ENCODE peak calls at places on chromosomes 16 and 17, in seven cellular contexts. One of them, this sample, is unnamed.

GRCh38 chr16:86994651-86995171 is 322.5 kb downstream of the C16orf95 start:
- DNase-seq in bronchial epithelial cell: peak
- DNase-seq in body of pancreas: no peak
- DNase-seq in IMR-90: peak
- DNase-seq in lower leg skin: no peak
- DNase-seq in fibroblast of lung: peak
- DNase-seq in brain microvascular endothelial cell: peak
- DNase-seq in this sample: peak

GRCh38 chr16:471353-472198 is 46.1 kb downstream of the RAB11FIP3 start:
- DNase-seq in bronchial epithelial cell: peak
- DNase-seq in body of pancreas: no peak
- DNase-seq in IMR-90: peak
- DNase-seq in lower leg skin: no peak
- DNase-seq in fibroblast of lung: peak
- DNase-seq in brain microvascular endothelial cell: no peak
- DNase-seq in this sample: peak

GRCh38 chr17:59371426-59372099 is 40.1 kb downstream of the YPEL2 start:
- DNase-seq in bronchial epithelial cell: no peak
- DNase-seq in body of pancreas: peak
- DNase-seq in IMR-90: no peak
- DNase-seq in lower leg skin: peak
- DNase-seq in fibroblast of lung: peak
- DNase-seq in brain microvascular endothelial cell: peak
- DNase-seq in this sample: peak

GRCh38 chr17:75589017-75589918 is 1.7 kb downstream of the MYO15B start:
- DNase-seq in bronchial epithelial cell: peak
- DNase-seq in body of pancreas: peak
- DNase-seq in IMR-90: peak
- DNase-seq in lower leg skin: peak
- DNase-seq in fibroblast of lung: peak
- DNase-seq in brain microvascular endothelial cell: peak
- DNase-seq in this sample: peak

GRCh38 chr16:29126057-29126494 is 141.2 kb downstream of the LAT start:
- DNase-seq in bronchial epithelial cell: no peak
- DNase-seq in body of pancreas: peak
- DNase-seq in IMR-90: no peak
- DNase-seq in lower leg skin: peak
- DNase-seq in fibroblast of lung: no peak
- DNase-seq in brain microvascular endothelial cell: no peak
- DNase-seq in this sample: no peak

GRCh38 chr16:11356573-11357331 is 11.5 kb downstream of the RMI2 start:
- DNase-seq in bronchial epithelial cell: no peak
- DNase-seq in body of pancreas: peak
- DNase-seq in IMR-90: peak
- DNase-seq in lower leg skin: no peak
- DNase-seq in fibroblast of lung: peak
- DNase-seq in brain microvascular endothelial cell: peak
- DNase-seq in this sample: peak

GRCh38 chr16:23896832-23897821 is 61.3 kb downstream of the PRKCB start:
- DNase-seq in bronchial epithelial cell: no peak
- DNase-seq in body of pancreas: no peak
- DNase-seq in IMR-90: no peak
- DNase-seq in lower leg skin: no peak
- DNase-seq in fibroblast of lung: no peak
- DNase-seq in brain microvascular endothelial cell: no peak
- DNase-seq in this sample: no peak

GRCh38 chr17:49290690-49291326 is 60.2 kb upstream of the PHOSPHO1 start:
- DNase-seq in bronchial epithelial cell: peak
- DNase-seq in body of pancreas: no peak
- DNase-seq in IMR-90: peak
- DNase-seq in lower leg skin: no peak
- DNase-seq in fibroblast of lung: peak
- DNase-seq in brain microvascular endothelial cell: peak
- DNase-seq in this sample: peak

GRCh38 chr17:75250009-75250471 is 11.4 kb downstream of the GGA3 start:
- DNase-seq in bronchial epithelial cell: peak
- DNase-seq in body of pancreas: no peak
- DNase-seq in IMR-90: peak
- DNase-seq in lower leg skin: peak
- DNase-seq in fibroblast of lung: peak
- DNase-seq in brain microvascular endothelial cell: peak
- DNase-seq in this sample: peak

GRCh38 chr16:18834873-18835272 is 33.5 kb upstream of the ARL6IP1 start:
- DNase-seq in bronchial epithelial cell: no peak
- DNase-seq in body of pancreas: no peak
- DNase-seq in IMR-90: no peak
- DNase-seq in lower leg skin: no peak
- DNase-seq in fibroblast of lung: no peak
- DNase-seq in brain microvascular endothelial cell: no peak
- DNase-seq in this sample: no peak

GRCh38 chr17:33207231-33207630 is 85.9 kb downstream of the ASIC2 start:
- DNase-seq in bronchial epithelial cell: no peak
- DNase-seq in body of pancreas: no peak
- DNase-seq in IMR-90: no peak
- DNase-seq in lower leg skin: no peak
- DNase-seq in fibroblast of lung: no peak
- DNase-seq in brain microvascular endothelial cell: no peak
- DNase-seq in this sample: no peak

GRCh38 chr16:16788004-16788403 is 409.1 kb downstream of the NPIPA7 start:
- DNase-seq in bronchial epithelial cell: no peak
- DNase-seq in body of pancreas: no peak
- DNase-seq in IMR-90: no peak
- DNase-seq in lower leg skin: no peak
- DNase-seq in fibroblast of lung: no peak
- DNase-seq in brain microvascular endothelial cell: no peak
- DNase-seq in this sample: no peak

GRCh38 chr17:8623591-8623990 is 6.9 kb downstream of the MYH10 start:
- DNase-seq in bronchial epithelial cell: no peak
- DNase-seq in body of pancreas: no peak
- DNase-seq in IMR-90: no peak
- DNase-seq in lower leg skin: no peak
- DNase-seq in fibroblast of lung: peak
- DNase-seq in brain microvascular endothelial cell: peak
- DNase-seq in this sample: peak

GRCh38 chr17:2867441-2868424 is 71.5 kb downstream of the RAP1GAP2 start:
- DNase-seq in bronchial epithelial cell: peak
- DNase-seq in body of pancreas: peak
- DNase-seq in IMR-90: peak
- DNase-seq in lower leg skin: no peak
- DNase-seq in fibroblast of lung: peak
- DNase-seq in brain microvascular endothelial cell: peak
- DNase-seq in this sample: peak

GRCh38 chr17:41771389-41772206 is 14.9 kb downstream of the JUP start:
- DNase-seq in bronchial epithelial cell: no peak
- DNase-seq in body of pancreas: no peak
- DNase-seq in IMR-90: no peak
- DNase-seq in lower leg skin: no peak
- DNase-seq in fibroblast of lung: no peak
- DNase-seq in brain microvascular endothelial cell: no peak
- DNase-seq in this sample: no peak

GRCh38 chr17:42459983-42460300 is 1.3 kb downstream of the ATP6V0A1 start:
- DNase-seq in bronchial epithelial cell: no peak
- DNase-seq in body of pancreas: no peak
- DNase-seq in IMR-90: peak
- DNase-seq in lower leg skin: no peak
- DNase-seq in fibroblast of lung: peak
- DNase-seq in brain microvascular endothelial cell: peak
- DNase-seq in this sample: peak

GRCh38 chr17:48471807-48472484 is 41.9 kb upstream of the SKAP1 start:
- DNase-seq in bronchial epithelial cell: no peak
- DNase-seq in body of pancreas: no peak
- DNase-seq in IMR-90: no peak
- DNase-seq in lower leg skin: no peak
- DNase-seq in fibroblast of lung: no peak
- DNase-seq in brain microvascular endothelial cell: no peak
- DNase-seq in this sample: no peak

GRCh38 chr17:17419166-17419565 is 57.6 kb upstream of the MED9 start:
- DNase-seq in bronchial epithelial cell: no peak
- DNase-seq in body of pancreas: no peak
- DNase-seq in IMR-90: no peak
- DNase-seq in lower leg skin: peak
- DNase-seq in fibroblast of lung: no peak
- DNase-seq in brain microvascular endothelial cell: no peak
- DNase-seq in this sample: no peak

GRCh38 chr16:6356881-6357280 is 975.8 kb upstream of the RBFOX1 start:
- DNase-seq in bronchial epithelial cell: no peak
- DNase-seq in body of pancreas: no peak
- DNase-seq in IMR-90: no peak
- DNase-seq in lower leg skin: no peak
- DNase-seq in fibroblast of lung: no peak
- DNase-seq in brain microvascular endothelial cell: no peak
- DNase-seq in this sample: no peak

GRCh38 chr16:6363891-6364607 is 968.6 kb upstream of the RBFOX1 start:
- DNase-seq in bronchial epithelial cell: no peak
- DNase-seq in body of pancreas: no peak
- DNase-seq in IMR-90: no peak
- DNase-seq in lower leg skin: no peak
- DNase-seq in fibroblast of lung: no peak
- DNase-seq in brain microvascular endothelial cell: no peak
- DNase-seq in this sample: no peak

GRCh38 chr16:6362321-6362720 is 970.3 kb upstream of the RBFOX1 start:
- DNase-seq in bronchial epithelial cell: no peak
- DNase-seq in body of pancreas: no peak
- DNase-seq in IMR-90: no peak
- DNase-seq in lower leg skin: no peak
- DNase-seq in fibroblast of lung: no peak
- DNase-seq in brain microvascular endothelial cell: no peak
- DNase-seq in this sample: no peak

GRCh38 chr16:6360641-6361040 is 972.0 kb upstream of the RBFOX1 start:
- DNase-seq in bronchial epithelial cell: no peak
- DNase-seq in body of pancreas: no peak
- DNase-seq in IMR-90: no peak
- DNase-seq in lower leg skin: no peak
- DNase-seq in fibroblast of lung: no peak
- DNase-seq in brain microvascular endothelial cell: no peak
- DNase-seq in this sample: no peak
- TF ChIP-seq CTCF in bronchial epithelial cell: no peak
- TF ChIP-seq CTCF in body of pancreas: no peak
- TF ChIP-seq CTCF in IMR-90: no peak
- TF ChIP-seq CTCF in lower leg skin: no peak
- TF ChIP-seq CTCF in fibroblast of lung: no peak
- TF ChIP-seq CTCF in brain microvascular endothelial cell: no peak
- TF ChIP-seq CTCF in this sample: no peak

GRCh38 chr16:75319513-75320401 is 68.3 kb upstream of the BCAR1 start:
- DNase-seq in bronchial epithelial cell: peak
- DNase-seq in body of pancreas: no peak
- DNase-seq in IMR-90: peak
- DNase-seq in lower leg skin: no peak
- DNase-seq in fibroblast of lung: peak
- DNase-seq in brain microvascular endothelial cell: peak
- DNase-seq in this sample: peak
- H3K4me3 ChIP-seq in bronchial epithelial cell: no peak
- H3K4me3 ChIP-seq in body of pancreas: no peak
- H3K4me3 ChIP-seq in IMR-90: peak
- H3K4me3 ChIP-seq in lower leg skin: no peak
- H3K4me3 ChIP-seq in fibroblast of lung: peak
- H3K4me3 ChIP-seq in brain microvascular endothelial cell: peak
- H3K4me3 ChIP-seq in this sample: peak

GRCh38 chr16:46612121-46612520 is 9.1 kb downstream of the SHCBP1 start:
- DNase-seq in bronchial epithelial cell: no peak
- DNase-seq in body of pancreas: no peak
- DNase-seq in IMR-90: no peak
- DNase-seq in lower leg skin: no peak
- DNase-seq in fibroblast of lung: no peak
- DNase-seq in brain microvascular endothelial cell: no peak
- DNase-seq in this sample: no peak

DNA sequence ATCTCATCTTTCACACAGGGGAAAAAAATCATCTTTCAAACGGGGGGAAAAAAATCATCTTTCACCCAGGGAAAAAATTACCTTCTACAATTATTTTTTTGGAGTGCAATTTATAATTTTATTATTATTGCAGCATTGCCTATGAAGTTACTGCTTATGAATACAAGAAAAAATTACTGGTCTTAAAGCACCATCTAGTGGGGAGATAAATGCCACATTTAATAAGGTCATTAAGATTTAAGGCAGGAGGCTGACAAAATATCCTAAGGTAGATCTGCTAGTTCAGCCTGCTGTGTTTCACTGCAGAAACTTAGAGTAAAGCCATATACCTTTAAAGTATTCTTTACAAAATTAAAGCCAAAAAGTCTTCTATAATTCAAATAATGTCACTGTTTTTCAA is 13.7 kb downstream of the SHCBP1 start:
- DNase-seq in bronchial epithelial cell: peak
- DNase-seq in body of pancreas: no peak
- DNase-seq in IMR-90: peak
- DNase-seq in lower leg skin: no peak
- DNase-seq in fibroblast of lung: peak
- DNase-seq in brain microvascular endothelial cell: no peak
- DNase-seq in this sample: peak
- TF ChIP-seq CTCF in bronchial epithelial cell: peak
- TF ChIP-seq CTCF in body of pancreas: peak
- TF ChIP-seq CTCF in IMR-90: peak
- TF ChIP-seq CTCF in lower leg skin: no peak
- TF ChIP-seq CTCF in fibroblast of lung: peak
- TF ChIP-seq CTCF in brain microvascular endothelial cell: no peak
- TF ChIP-seq CTCF in this sample: peak

GRCh38 chr16:85173981-85174751 is 61.9 kb upstream of the CIBAR2 start:
- DNase-seq in bronchial epithelial cell: peak
- DNase-seq in body of pancreas: peak
- DNase-seq in IMR-90: peak
- DNase-seq in lower leg skin: no peak
- DNase-seq in fibroblast of lung: peak
- DNase-seq in brain microvascular endothelial cell: peak
- DNase-seq in this sample: peak

GRCh38 chr16:85171809-85172464 is 59.7 kb upstream of the CIBAR2 start:
- DNase-seq in bronchial epithelial cell: no peak
- DNase-seq in body of pancreas: no peak
- DNase-seq in IMR-90: no peak
- DNase-seq in lower leg skin: no peak
- DNase-seq in fibroblast of lung: no peak
- DNase-seq in brain microvascular endothelial cell: no peak
- DNase-seq in this sample: peak

GRCh38 chr16:85173077-85173980 is 61.1 kb upstream of the CIBAR2 start:
- DNase-seq in bronchial epithelial cell: peak
- DNase-seq in body of pancreas: no peak
- DNase-seq in IMR-90: peak
- DNase-seq in lower leg skin: no peak
- DNase-seq in fibroblast of lung: peak
- DNase-seq in brain microvascular endothelial cell: peak
- DNase-seq in this sample: peak

GRCh38 chr16:85171004-85171808 is 58.9 kb upstream of the CIBAR2 start:
- DNase-seq in bronchial epithelial cell: no peak
- DNase-seq in body of pancreas: no peak
- DNase-seq in IMR-90: no peak
- DNase-seq in lower leg skin: no peak
- DNase-seq in fibroblast of lung: no peak
- DNase-seq in brain microvascular endothelial cell: no peak
- DNase-seq in this sample: no peak

DNA sequence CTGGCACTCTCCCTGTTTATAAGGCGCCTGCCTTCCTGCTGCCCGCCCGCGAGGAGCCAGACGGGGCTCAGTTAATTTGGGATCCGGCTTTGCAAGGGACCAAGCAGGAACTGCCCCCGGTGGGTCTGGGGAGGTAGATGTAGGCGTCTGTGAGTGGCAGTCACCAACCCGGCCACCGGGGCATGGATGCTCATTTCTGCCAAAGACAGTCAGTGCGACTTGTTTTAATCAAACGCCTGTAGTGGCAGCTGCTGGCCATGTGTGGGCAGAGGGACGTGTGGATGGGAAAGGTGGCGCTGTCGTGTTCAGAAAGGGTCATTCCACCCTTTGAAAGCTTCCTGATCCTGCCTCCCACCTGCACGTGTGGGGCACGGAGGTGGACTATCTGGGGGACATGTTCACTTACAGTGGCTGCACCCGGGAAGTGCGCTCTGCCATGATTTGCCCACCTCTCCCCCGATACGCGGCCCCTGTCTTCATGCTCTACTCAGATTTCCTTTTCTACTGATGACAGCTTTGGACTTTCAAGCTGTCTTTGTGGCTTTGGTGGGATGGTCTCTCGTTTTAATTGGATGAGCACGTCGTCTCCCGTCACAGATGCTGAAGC is 60.3 kb upstream of the CIBAR2 start:
- DNase-seq in bronchial epithelial cell: peak
- DNase-seq in body of pancreas: peak
- DNase-seq in IMR-90: peak
- DNase-seq in lower leg skin: peak
- DNase-seq in fibroblast of lung: peak
- DNase-seq in brain microvascular endothelial cell: no peak
- DNase-seq in this sample: peak
- H3K4me3 ChIP-seq in bronchial epithelial cell: no peak
- H3K4me3 ChIP-seq in body of pancreas: no peak
- H3K4me3 ChIP-seq in IMR-90: peak
- H3K4me3 ChIP-seq in lower leg skin: no peak
- H3K4me3 ChIP-seq in fibroblast of lung: peak
- H3K4me3 ChIP-seq in brain microvascular endothelial cell: peak
- H3K4me3 ChIP-seq in this sample: peak